ENCODE peak calls at places on chromosomes 5 and 9, in four cellular contexts. F is cardiac fibroblast; L is nephron progenitor cell; W is stimulated activated CD4-positive, alpha-beta T cell treated with anti-CD3 and anti-CD28 coated beads, Interleukin-1b, Interleukin-23, amount 100 ng/mL, for 24 hours. Z is an unnamed sample.

GRCh38 chr5:143006511-143006910 is 236.3 kb downstream of the ARHGAP26 start:
- DNase-seq in F (no peak), L (no peak), W (no peak), Z (no peak)

GRCh38 chr9:122320346-122320995 is 50.4 kb upstream of the PTGS1 start:
- DNase-seq in W (no peak), L (no peak), F (no peak), Z (no peak)

GRCh38 chr5:124952079-124952478 is 205.6 kb upstream of the ZNF608 start:
- DNase-seq in W (no peak), L (no peak), F (no peak), Z (no peak)

GRCh38 chr9:137382444-137382727 is 40.6 kb downstream of the EXD3 start:
- DNase-seq in F (no peak), L (no peak), W (no peak), Z (no peak)

GRCh38 chr5:124908603-124909451 is 162.4 kb upstream of the ZNF608 start:
- DNase-seq in W (no peak), F (peak), L (no peak), Z (no peak)

GRCh38 chr5:141851195-141851874 is 26.9 kb downstream of the PCDH1 start:
- DNase-seq in F (no peak), L (no peak), W (no peak), Z (no peak)

GRCh38 chr9:124605258-124605657 is 98.1 kb upstream of the NR5A1 start:
- DNase-seq in L (no peak), F (no peak), W (no peak), Z (no peak)

GRCh38 chr5:23446436-23446835 is 61.0 kb upstream of the PRDM9 start:
- DNase-seq in W (no peak), F (peak), L (no peak), Z (no peak)

GRCh38 chr5:74954919-74955318 is 88.7 kb upstream of the FAM169A start:
- DNase-seq in L (no peak), F (peak), W (no peak), Z (no peak)

GRCh38 chr5:116944171-116944570 is 369.5 kb upstream of the SEMA6A start:
- DNase-seq in W (no peak), F (no peak), L (no peak), Z (no peak)

GRCh38 chr5:165781703-165782102 is 2276.3 kb downstream of the MAT2B start:
- DNase-seq in L (no peak), W (no peak), F (no peak), Z (no peak)

GRCh38 chr9:28301281-28301680 is 728.0 kb upstream of the C9orf72 start:
- DNase-seq in W (no peak), L (no peak), F (no peak), Z (no peak)

GRCh38 chr9:78714591-78714990 is 417.7 kb downstream of the PSAT1 start:
- DNase-seq in W (no peak), F (peak), L (no peak), Z (no peak)

GRCh38 chr5:107933326-107933725 is 262.6 kb upstream of the EFNA5 start:
- DNase-seq in W (no peak), L (no peak), F (no peak), Z (no peak)

GRCh38 chr9:16179566-16179965 is 626.7 kb downstream of the CCDC171 start:
- DNase-seq in F (no peak), L (no peak), W (no peak), Z (no peak)

GRCh38 chr9:37564114-37564513 is 12.1 kb downstream of the FBXO10 start:
- DNase-seq in L (no peak), W (no peak), F (no peak), Z (no peak)

GRCh38 chr9:127846451-127847154 is 7.9 kb downstream of the ENG start:
- DNase-seq in W (no peak), L (no peak), F (peak), Z (peak)

Z was measured in dermis microvascular lymphatic vessel endothelial cell.